ENCODE peak calls at places on chromosomes 2 and 18, in eight cellular contexts. F is GM12878, Z is Peyer's patch, J is right lobe of liver, Q is GM12891, R is esophagus squamous epithelium, A is GM12892, P is body of pancreas. G is an unnamed sample.

GRCh38 chr2:24491626-24492282 is 700 bp downstream of the NCOA1 start:
- DNase-seq in Q (peak), F (no peak), J (peak), P (peak), R (no peak), Z (peak), A (peak), G (peak)

GRCh38 chr2:184504252-184504651 is 94.1 kb upstream of the ZNF804A start:
- DNase-seq in Q (no peak), A (no peak), J (no peak), R (no peak), F (no peak), Z (no peak), P (no peak), G (no peak)

GRCh38 chr18:55603775-55604174 is 15.8 kb upstream of the TCF4 start:
- DNase-seq in Q (no peak), P (no peak), A (no peak), J (no peak), Z (no peak), F (no peak), R (no peak), G (no peak)

GRCh38 chr18:11751305-11752115 is 62.4 kb downstream of the GNAL start:
- DNase-seq in Z (no peak), P (no peak), Q (no peak), A (no peak), F (no peak), R (no peak), J (no peak), G (no peak)

GRCh38 chr2:7133521-7133920 is 216.3 kb downstream of the RNF144A start:
- DNase-seq in Z (no peak), P (no peak), R (no peak), Q (no peak), A (no peak), J (no peak), F (no peak), G (no peak)

GRCh38 chr2:235116885-235117492 is 165.2 kb downstream of the SH3BP4 start:
- DNase-seq in J (no peak), Z (no peak), Q (no peak), F (no peak), A (no peak), P (no peak), R (no peak), G (no peak)

GRCh38 chr2:73297151-73297559 is 3.8 kb upstream of the EGR4 start:
- DNase-seq in A (no peak), R (no peak), P (peak), J (no peak), F (no peak), Z (no peak), Q (no peak), G (no peak)

GRCh38 chr18:9404565-9405060 is 70.0 kb downstream of the TWSG1 start:
- DNase-seq in R (no peak), F (no peak), A (peak), J (peak), Z (no peak), Q (peak), P (no peak), G (no peak)

GRCh38 chr2:68745006-68745405 is 10.4 kb downstream of the ARHGAP25 start:
- DNase-seq in F (no peak), A (no peak), J (no peak), R (no peak), Q (no peak), P (no peak), Z (no peak), G (no peak)

GRCh38 chr2:29783696-29784095 is 137.7 kb downstream of the ALK start:
- DNase-seq in A (no peak), F (no peak), R (no peak), P (no peak), J (no peak), Q (no peak), Z (no peak), G (no peak)

DNA sequence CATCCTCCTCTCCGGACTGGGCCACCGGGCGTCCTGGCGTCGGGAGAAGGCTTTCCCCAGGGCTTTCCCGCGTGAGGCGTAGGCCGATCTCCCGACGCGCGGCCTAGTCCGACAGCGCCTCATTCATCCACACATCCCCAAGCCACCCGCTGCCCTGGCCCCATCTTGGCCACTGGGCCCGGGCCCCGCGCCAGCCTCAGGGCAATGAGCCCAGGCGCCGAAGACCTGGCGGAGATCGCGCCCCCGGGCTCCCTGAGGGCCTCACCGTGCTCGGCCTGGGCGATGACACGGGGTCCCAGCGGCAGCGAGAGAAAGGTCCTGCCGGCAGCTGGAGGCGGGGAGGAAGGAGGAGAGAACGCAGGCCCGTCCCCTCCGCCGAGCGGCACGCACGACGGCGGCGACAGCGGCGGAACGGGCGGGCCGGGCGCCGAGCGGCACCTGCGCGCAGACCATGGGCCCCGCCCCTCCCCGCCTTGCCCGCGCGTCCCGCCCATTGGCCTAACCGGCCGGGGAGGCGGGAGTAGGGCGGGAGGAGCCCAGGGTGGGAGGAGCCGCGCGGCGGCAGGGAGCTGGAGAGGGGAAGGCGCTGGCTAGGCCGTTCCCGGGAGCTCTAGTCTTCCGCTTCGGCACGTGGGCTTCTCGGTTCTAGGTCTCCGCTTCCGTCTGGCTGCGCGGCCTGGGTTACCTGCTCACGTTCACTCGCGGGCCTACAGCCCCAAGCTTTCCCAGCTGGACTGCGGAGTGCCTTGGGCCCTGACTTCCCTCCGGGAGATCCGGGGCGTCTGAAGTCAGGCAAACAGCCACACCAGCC is at the start of gene OLA1:
- DNase-seq in Z (peak), F (peak), P (peak), A (peak), Q (peak), J (peak), R (peak), G (peak)
- TF ChIP-seq POLR2A in Z (peak), F (peak), P (peak), A (peak), Q (peak), J (peak), R (peak), G (peak)

GRCh38 chr18:79952996-79953559 is 1.6 kb upstream of the SLC66A2 start:
- DNase-seq in J (no peak), Z (peak), A (no peak), R (no peak), P (no peak), Q (no peak), F (no peak), G (peak)

GRCh38 chr18:79949571-79950439 is 1.6 kb downstream of the SLC66A2 start:
- DNase-seq in J (peak), P (no peak), A (no peak), Z (peak), F (no peak), R (peak), Q (no peak), G (peak)

GRCh38 chr18:79950440-79951341 is 762 bp downstream of the SLC66A2 start:
- DNase-seq in P (peak), Q (peak), J (peak), R (no peak), Z (peak), F (no peak), A (no peak), G (no peak)

GRCh38 chr18:79952457-79952995 is 1.1 kb upstream of the SLC66A2 start:
- DNase-seq in F (no peak), Q (no peak), P (no peak), A (no peak), R (no peak), J (no peak), Z (no peak), G (peak)

GRCh38 chr18:79951545-79952456 is at the start of gene SLC66A2:
- DNase-seq in A (peak), P (peak), F (no peak), Q (peak), Z (peak), J (peak), R (peak), G (peak)
- TF ChIP-seq POLR2A in A (peak), P (no peak), F (peak), Q (no peak), Z (peak), J (peak), R (peak), G (no peak)

DNA sequence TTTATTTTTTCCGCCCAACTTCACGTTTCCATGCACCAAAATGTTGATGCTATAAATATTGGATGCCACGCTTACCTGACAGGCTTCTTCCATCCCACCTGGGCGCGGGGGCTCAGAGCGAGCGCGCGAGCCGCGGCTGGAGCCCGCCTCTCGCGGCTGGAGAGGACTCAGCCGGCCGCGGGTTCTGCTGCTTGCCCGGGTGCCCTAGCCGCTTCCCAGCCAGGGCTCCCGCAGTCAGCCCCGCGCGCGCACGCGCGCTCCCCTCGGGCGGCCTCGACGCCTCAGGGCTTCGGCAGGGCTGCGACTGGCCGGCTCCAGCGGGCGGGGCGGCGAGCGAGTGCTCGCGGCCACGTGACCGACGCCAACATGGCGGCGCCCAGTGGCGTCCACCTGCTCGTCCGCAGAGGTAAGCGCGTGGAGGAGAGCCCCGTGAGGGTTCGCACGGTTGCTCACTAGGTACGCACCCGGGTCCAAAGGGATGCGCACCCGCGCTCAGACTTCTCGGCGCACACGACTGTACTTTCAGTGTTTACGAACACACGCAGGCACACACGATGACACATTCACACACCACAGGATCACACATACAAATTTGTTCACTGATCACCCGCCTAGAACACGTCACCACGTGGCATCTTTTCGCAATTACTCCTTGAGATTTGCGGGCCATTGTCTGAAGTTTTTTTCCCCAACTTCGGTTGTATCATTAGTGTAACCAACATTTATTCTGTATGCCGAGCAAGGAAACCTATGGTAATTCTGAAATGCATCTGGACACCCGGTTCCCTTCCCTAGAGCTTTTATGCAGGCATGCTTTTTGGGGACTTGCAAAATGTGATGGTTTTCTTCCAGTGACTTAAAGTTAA is at the start of gene METAP1D:
- DNase-seq in F (peak), Z (peak), J (peak), A (peak), R (peak), P (peak), Q (peak), G (peak)
- TF ChIP-seq POLR2A in F (peak), Z (no peak), J (peak), A (peak), R (no peak), P (peak), Q (peak), G (no peak)

GRCh38 chr18:13568443-13569392 is 157.6 kb downstream of the FAM210A start:
- DNase-seq in P (no peak), Z (no peak), R (no peak), J (peak), A (peak), F (peak), Q (no peak), G (no peak)
- TF ChIP-seq POLR2A in P (no peak), Z (no peak), R (no peak), J (no peak), A (no peak), F (no peak), Q (no peak), G (no peak)

GRCh38 chr18:79485788-79486355 is 90.1 kb downstream of the NFATC1 start:
- DNase-seq in Q (no peak), J (no peak), P (no peak), R (no peak), A (no peak), F (no peak), Z (peak), G (no peak)

GRCh38 chr18:79486356-79487197 is 90.8 kb downstream of the NFATC1 start:
- DNase-seq in P (no peak), A (no peak), Z (peak), J (no peak), F (no peak), Q (no peak), R (no peak), G (no peak)

GRCh38 chr18:79483971-79484491 is 88.3 kb downstream of the NFATC1 start:
- DNase-seq in F (no peak), P (peak), R (no peak), A (no peak), J (no peak), Q (no peak), Z (peak), G (no peak)

GRCh38 chr18:79487198-79488165 is 91.8 kb downstream of the NFATC1 start:
- DNase-seq in J (no peak), F (no peak), A (no peak), Q (no peak), P (no peak), Z (peak), R (no peak), G (peak)

DNA sequence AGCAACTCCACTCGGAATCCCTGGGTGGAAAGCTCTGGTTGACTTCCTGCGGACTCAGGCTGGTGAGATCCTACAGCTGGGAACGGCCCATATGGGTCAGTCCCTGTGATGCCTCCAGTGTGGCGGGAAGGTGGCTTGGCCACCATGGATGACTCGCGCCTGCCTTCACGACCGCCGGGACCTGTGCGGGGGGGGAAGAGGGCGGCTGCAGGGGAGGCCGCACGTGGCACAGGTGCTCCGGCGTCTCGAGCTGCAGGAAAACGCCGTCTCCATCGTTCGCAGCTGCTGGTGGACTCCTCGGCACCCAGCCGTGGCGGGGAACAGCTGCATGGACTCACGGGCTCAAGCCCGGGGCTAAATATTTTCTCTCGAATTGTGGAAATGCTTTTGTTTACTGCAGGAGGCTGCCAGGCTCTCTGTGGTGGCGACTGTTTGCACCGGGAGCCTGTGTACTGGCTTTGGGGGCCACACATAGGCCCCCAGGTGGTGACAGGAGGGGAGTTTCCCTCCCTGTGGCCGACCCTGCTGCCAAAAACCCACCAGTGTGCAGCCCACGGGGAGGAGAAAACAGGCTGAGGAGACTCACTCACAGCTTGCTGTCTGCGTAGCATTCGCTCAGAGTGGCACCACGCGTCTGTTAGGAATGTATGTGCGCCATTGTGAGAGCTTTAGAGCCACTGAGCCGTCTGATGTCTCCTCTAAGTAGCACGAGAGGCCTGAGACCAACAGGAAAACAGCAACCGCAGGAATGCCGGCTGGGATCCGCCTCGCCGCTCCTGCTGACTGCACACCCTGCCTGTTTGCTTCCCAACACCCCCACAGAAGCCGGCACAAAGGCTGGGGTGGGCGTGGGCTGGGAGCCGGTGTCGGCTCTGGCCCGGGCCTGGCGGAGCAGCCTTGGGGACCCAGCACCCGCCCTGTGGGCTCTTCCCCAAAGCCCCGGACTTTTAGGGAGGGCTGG is 89.2 kb downstream of the NFATC1 start:
- DNase-seq in J (no peak), Z (peak), Q (no peak), P (peak), A (no peak), R (no peak), F (no peak), G (peak)
- TF ChIP-seq POLR2A in J (no peak), Z (no peak), Q (no peak), P (no peak), A (no peak), R (no peak), F (no peak), G (no peak)

GRCh38 chr2:11560806-11561205 is 27.0 kb downstream of the GREB1 start:
- DNase-seq in J (no peak), R (no peak), A (no peak), F (no peak), Z (no peak), P (no peak), Q (no peak), G (no peak)

GRCh38 chr2:11562476-11562875 is 28.6 kb downstream of the GREB1 start:
- DNase-seq in Z (peak), R (no peak), P (no peak), A (no peak), F (no peak), J (no peak), Q (no peak), G (no peak)

GRCh38 chr2:11563784-11564666 is 30.2 kb downstream of the GREB1 start:
- DNase-seq in P (no peak), Q (no peak), F (no peak), R (no peak), J (no peak), Z (peak), A (no peak), G (no peak)

GRCh38 chr2:11559786-11560155 is 25.9 kb downstream of the GREB1 start:
- DNase-seq in A (no peak), P (no peak), Q (no peak), J (no peak), Z (no peak), F (no peak), R (no peak), G (no peak)

DNA sequence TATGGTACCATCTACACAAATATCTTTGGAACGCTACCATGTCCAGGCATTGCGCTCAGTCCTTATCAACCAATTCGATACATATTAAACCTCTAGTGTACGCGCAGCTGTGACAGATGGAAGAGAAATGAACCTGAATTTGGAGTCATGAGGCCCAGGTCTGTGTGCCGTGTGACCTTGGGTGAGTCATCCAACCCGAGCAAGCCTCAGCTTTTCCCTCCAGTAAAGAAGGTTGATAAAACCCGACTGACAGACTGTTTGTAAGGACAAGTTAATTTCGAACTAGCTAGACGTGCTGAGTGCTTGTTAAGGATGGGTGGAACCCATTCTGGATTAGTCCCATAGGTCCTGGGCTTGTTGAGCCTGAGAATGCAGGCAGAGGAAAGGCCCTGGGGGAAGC is 28.2 kb downstream of the GREB1 start:
- DNase-seq in Q (no peak), J (no peak), Z (no peak), P (no peak), F (no peak), R (no peak), A (no peak), G (no peak)
- TF ChIP-seq POLR2A in Q (no peak), J (no peak), Z (no peak), P (no peak), F (no peak), R (no peak), A (no peak), G (no peak)

DNA sequence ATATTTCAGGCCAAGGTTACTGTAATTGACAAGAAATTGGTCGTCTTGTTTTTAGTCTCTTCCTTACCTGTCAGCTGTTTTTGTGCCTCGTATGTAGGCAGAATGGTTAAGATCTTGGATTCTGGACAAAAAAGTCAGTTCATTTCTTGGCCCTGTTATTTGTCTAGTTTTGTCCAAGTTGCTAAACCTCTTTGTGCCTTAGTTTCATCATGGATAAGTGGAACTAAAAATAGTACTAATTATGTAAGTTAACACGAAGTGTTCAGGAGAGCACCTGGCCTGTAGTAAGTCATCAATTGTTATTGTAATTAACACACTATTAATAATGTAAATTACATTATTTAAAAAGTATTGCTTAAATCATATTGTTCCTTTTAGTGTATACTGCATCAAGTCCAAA is 148.0 kb downstream of the PARD3B start:
- DNase-seq in F (no peak), R (no peak), P (no peak), Z (no peak), A (no peak), Q (no peak), J (no peak), G (no peak)
- TF ChIP-seq POLR2A in F (no peak), R (no peak), P (no peak), Z (no peak), A (no peak), Q (no peak), J (no peak), G (no peak)